ENCODE peak calls at places on chromosomes 6 and 20, in five cellular contexts. U, L, V, W and M are unnamed samples.

GRCh38 chr20:11734431-11734830 is 183.3 kb upstream of the BTBD3 start:
- DNase-seq in U (no peak), L (no peak), V (no peak), W (no peak), M (no peak)

GRCh38 chr20:22584922-22585785 is 782 bp upstream of the FOXA2 start:
- DNase-seq in U (peak; percentile 57), L (peak; percentile 56), V (no peak), W (peak; percentile 68), M (no peak)

GRCh38 chr20:51497542-51498467 is 44.7 kb downstream of the NFATC2 start:
- DNase-seq in U (no peak), L (no peak), V (no peak), W (no peak), M (no peak)

GRCh38 chr6:13287104-13287503 is 41.2 kb downstream of the TBC1D7 start:
- DNase-seq in U (no peak), L (no peak), V (no peak), W (no peak), M (no peak)

GRCh38 chr6:15247750-15248450 is 2.0 kb downstream of the JARID2 start:
- DNase-seq in U (peak; percentile 69), L (peak; percentile 39), V (no peak), W (peak; percentile 88), M (no peak)

GRCh38 chr20:18103497-18103896 is 34.2 kb upstream of the KAT14 start:
- DNase-seq in U (no peak), L (no peak), V (no peak), W (no peak), M (no peak)

GRCh38 chr6:1586256-1586655 is 23.5 kb upstream of the FOXC1 start:
- DNase-seq in U (no peak), L (no peak), V (no peak), W (no peak), M (no peak)

GRCh38 chr6:16694789-16695188 is 66.5 kb downstream of the ATXN1 start:
- DNase-seq in U (no peak), L (no peak), V (no peak), W (no peak), M (no peak)

GRCh38 chr6:55664581-55665223 is 85.7 kb upstream of the HMGCLL1 start:
- DNase-seq in U (no peak), L (peak; percentile 22), V (no peak), W (no peak), M (no peak)

GRCh38 chr6:12927746-12928145 is 211.2 kb downstream of the PHACTR1 start:
- DNase-seq in U (no peak), L (no peak), V (no peak), W (no peak), M (no peak)

GRCh38 chr6:78513856-78514255 is 353.5 kb upstream of the IRAK1BP1 start:
- DNase-seq in U (no peak), L (peak; percentile 27), V (no peak), W (peak; percentile 59), M (no peak)

GRCh38 chr6:143611580-143611979 is 66.2 kb upstream of the PHACTR2 start:
- DNase-seq in U (no peak), L (no peak), V (no peak), W (no peak), M (no peak)

GRCh38 chr20:43715044-43715443 is 11.8 kb downstream of the GTSF1L start:
- DNase-seq in U (no peak), L (no peak), V (no peak), W (no peak), M (no peak)

GRCh38 chr6:170298688-170299087 is 7.8 kb upstream of the DLL1 start:
- DNase-seq in U (no peak), L (peak; percentile 28), V (no peak), W (no peak), M (no peak)

GRCh38 chr6:41639556-41640371 is 1.5 kb downstream of the MDFI start:
- DNase-seq in U (no peak), L (no peak), V (peak; percentile 48), W (no peak), M (no peak)

GRCh38 chr6:2448826-2449571 is 203.6 kb upstream of the GMDS start:
- DNase-seq in U (peak; percentile 43), L (peak; percentile 76), V (peak; percentile 72), W (peak; percentile 82), M (peak; percentile 61)

GRCh38 chr6:170037541-170038250 is 253.2 kb downstream of the DLL1 start:
- DNase-seq in U (peak; percentile 37), L (no peak), V (no peak), W (no peak), M (no peak)

GRCh38 chr6:139423970-139424667 is 49.7 kb upstream of the CITED2 start:
- DNase-seq in U (no peak), L (no peak), V (no peak), W (no peak), M (no peak)

GRCh38 chr20:43586641-43587040 is 4.1 kb upstream of the IFT52 start:
- DNase-seq in U (no peak), L (no peak), V (no peak), W (no peak), M (no peak)

DNA sequence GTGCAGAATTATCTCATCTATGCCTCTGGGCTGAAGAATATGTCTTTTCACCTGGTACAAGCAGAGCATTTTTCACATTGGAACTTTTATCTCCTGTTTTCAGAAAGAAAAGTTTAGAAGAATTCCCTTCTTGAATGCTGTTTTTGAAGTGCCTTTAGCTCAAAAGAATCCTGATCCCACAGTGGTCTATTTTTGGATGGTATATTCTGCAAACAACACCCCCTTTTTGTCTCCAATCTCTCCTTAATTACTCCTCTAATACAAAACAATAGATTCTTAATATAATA is 57.7 kb upstream of the HFE start:
- DNase-seq in U (no peak), L (no peak), V (no peak), W (no peak), M (no peak)
- TF ChIP-seq CTCF in U (no peak), L (no peak), V (no peak), W (no peak), M (no peak)

GRCh38 chr6:99605911-99606669 is 543 bp upstream of the PRDM13 start:
- DNase-seq in U (no peak), L (no peak), V (no peak), W (no peak), M (no peak)

GRCh38 chr6:99604161-99605073 is 2.2 kb upstream of the PRDM13 start:
- DNase-seq in U (no peak), L (no peak), V (no peak), W (peak; percentile 48), M (no peak)

GRCh38 chr6:99602519-99603420 is 3.9 kb upstream of the PRDM13 start:
- DNase-seq in U (no peak), L (no peak), V (no peak), W (peak; percentile 65), M (no peak)

GRCh38 chr6:99605074-99605726 is 1.4 kb upstream of the PRDM13 start:
- DNase-seq in U (no peak), L (no peak), V (no peak), W (peak; percentile 75), M (no peak)

GRCh38 chr6:99603421-99604160 is 3.0 kb upstream of the PRDM13 start:
- DNase-seq in U (no peak), L (no peak), V (no peak), W (peak; percentile 94), M (no peak)
- H3K4me3 ChIP-seq in U (peak overlapping the region; percentile 43), L (no peak overlapping the region), V (peak overlapping the region; percentile 27), W (peak overlapping the region; percentile 31), M (peak overlapping the region; percentile 34)

GRCh38 chr20:52962183-52962582 is 10.0 kb upstream of the TSHZ2 start:
- DNase-seq in U (no peak), L (no peak), V (no peak), W (no peak), M (no peak)

GRCh38 chr20:52958206-52958605 is 14.0 kb upstream of the TSHZ2 start:
- DNase-seq in U (no peak), L (peak; percentile 26), V (no peak), W (no peak), M (no peak)

GRCh38 chr20:52954849-52955248 is 17.3 kb upstream of the TSHZ2 start:
- DNase-seq in U (no peak), L (no peak), V (no peak), W (no peak), M (no peak)

DNA sequence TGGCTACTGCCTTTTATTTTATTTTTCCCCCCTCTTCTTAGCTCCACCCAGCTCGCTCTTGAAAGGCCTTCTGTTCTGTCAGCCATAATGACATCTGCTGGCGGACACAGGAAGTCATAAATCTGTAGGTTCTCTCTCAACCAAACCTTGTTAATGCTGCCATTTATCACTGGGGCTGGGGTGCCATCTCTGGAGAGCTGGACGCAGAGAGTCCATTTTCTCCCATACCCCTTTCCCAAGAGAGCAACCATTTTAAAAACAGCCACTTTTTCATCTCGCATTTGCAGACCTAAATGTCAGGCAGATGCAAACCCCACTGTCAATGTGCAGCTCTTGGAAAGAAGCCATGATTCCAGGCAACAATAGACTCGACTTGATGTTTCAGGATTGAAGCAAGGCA is 13.0 kb upstream of the TSHZ2 start:
- DNase-seq in U (no peak), L (peak; percentile 45), V (no peak), W (peak; percentile 41), M (no peak)
- TF ChIP-seq CTCF in U (no peak), L (peak; percentile 39), V (peak; percentile 15), W (peak; percentile 26), M (no peak)

GRCh38 chr20:46549188-46549967 is 1.1 kb downstream of the OCSTAMP start:
- DNase-seq in U (no peak), L (no peak), V (no peak), W (no peak), M (no peak)

GRCh38 chr20:46546936-46547335 is 3.5 kb downstream of the OCSTAMP start:
- DNase-seq in U (no peak), L (no peak), V (no peak), W (no peak), M (no peak)

GRCh38 chr20:46546293-46546692 is 4.2 kb downstream of the OCSTAMP start:
- DNase-seq in U (no peak), L (no peak), V (no peak), W (no peak), M (no peak)

GRCh38 chr20:46548688-46549087 is 1.8 kb downstream of the OCSTAMP start:
- DNase-seq in U (no peak), L (no peak), V (no peak), W (no peak), M (no peak)

DNA sequence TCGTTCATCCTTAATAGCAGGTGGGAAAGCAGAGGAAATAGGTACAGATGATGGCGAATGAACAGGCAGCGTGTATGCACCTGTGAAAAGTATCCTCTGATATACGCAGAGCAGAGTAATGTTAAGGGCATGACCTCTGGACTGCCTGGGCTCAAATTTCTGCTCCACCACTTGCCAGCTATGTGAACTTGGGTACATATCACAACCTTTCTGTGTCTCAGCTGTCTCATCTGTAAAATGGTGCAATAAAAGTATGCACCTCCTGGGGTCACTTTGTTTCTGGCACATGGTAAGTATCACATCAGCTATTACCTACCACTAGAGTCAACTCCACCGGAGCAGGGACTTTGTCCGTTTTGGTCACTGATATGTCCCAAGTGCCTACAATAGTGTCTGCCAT is 2.5 kb downstream of the OCSTAMP start:
- DNase-seq in U (no peak), L (no peak), V (no peak), W (no peak), M (no peak)
- H3K4me3 ChIP-seq in U (no peak overlapping the region), L (no peak overlapping the region), V (no peak overlapping the region), W (no peak overlapping the region), M (no peak overlapping the region)

GRCh38 chr20:63295422-63295821 is 2.4 kb downstream of the COL20A1 start:
- DNase-seq in U (no peak), L (no peak), V (no peak), W (no peak), M (no peak)
- TF ChIP-seq CTCF in U (no peak), L (no peak), V (peak; percentile 16), W (no peak), M (no peak)

GRCh38 chr6:17707371-17707651 is 586 bp upstream of the NUP153 start:
- DNase-seq in U (no peak), L (no peak), V (no peak), W (no peak), M (no peak)
- H3K4me3 ChIP-seq in U (peak overlapping the region; percentile 87), L (peak overlapping the region; percentile 94), V (peak overlapping the region; percentile 89), W (peak overlapping the region; percentile 69), M (peak overlapping the region; percentile 93)